ENCODE peak calls at places on chromosomes 1 and 21, in five cellular contexts. K is naive thymus-derived CD8-positive, alpha-beta T cell; E is HCT116; O is stimulated activated CD8-positive, alpha-beta memory T cell treated with anti-CD3 and anti-CD28 coated beads, Interleukin-7, amount 100 ng/mL, for 4 hours; X is stimulated activated naive B cell treated with anti-CD40 and anti-IgM and Interleukin-4, amounts not matched to agents 10 μg/mL and 1 μg/mL and 100 μg/mL, for 72 hours. D is an unnamed sample.

GRCh38 chr1:240314845-240315746 is 223.4 kb downstream of the FMN2 start:
- DNase-seq in E (no peak), K (no peak), X (no peak), O (no peak), D (no peak)

GRCh38 chr1:25688390-25689119 is 72.0 kb downstream of the MAN1C1 start:
- DNase-seq in K (no peak), E (no peak), O (no peak), X (no peak), D (no peak)

GRCh38 chr1:8671313-8671917 is 146.0 kb downstream of the RERE start:
- DNase-seq in E (peak), O (no peak), K (no peak), X (no peak), D (no peak)

GRCh38 chr1:37808369-37809319 is 636 bp upstream of the YRDC start:
- DNase-seq in E (no peak), O (no peak), K (no peak), X (no peak), D (peak)

GRCh38 chr1:40939320-40940059 is 40.0 kb upstream of the CTPS1 start:
- DNase-seq in E (no peak), K (no peak), X (no peak), O (no peak), D (no peak)

GRCh38 chr1:193019442-193020026 is 39.6 kb downstream of the UCHL5 start:
- DNase-seq in O (no peak), X (no peak), K (no peak), E (peak), D (peak)

GRCh38 chr21:44730028-44730395 is 18.6 kb upstream of the TSPEAR start:
- DNase-seq in O (no peak), K (no peak), X (no peak), E (no peak), D (no peak)

GRCh38 chr1:171257207-171258052 is 9.1 kb downstream of the FMO1 start:
- DNase-seq in K (no peak), X (no peak), E (no peak), O (no peak), D (no peak)

GRCh38 chr1:39574646-39575045 is 1.9 kb downstream of the PABPC4 start:
- DNase-seq in E (no peak), K (no peak), O (no peak), X (no peak), D (no peak)

GRCh38 chr1:184860985-184861754 is 106.5 kb upstream of the EDEM3 start:
- DNase-seq in K (no peak), X (no peak), O (no peak), E (no peak), D (no peak)

GRCh38 chr21:18041012-18041411 is 203.6 kb upstream of the CHODL start:
- DNase-seq in E (no peak), X (no peak), O (no peak), K (no peak), D (no peak)

GRCh38 chr1:87278791-87279190 is 49.9 kb upstream of the LMO4 start:
- DNase-seq in O (no peak), K (no peak), X (no peak), E (no peak), D (no peak)

GRCh38 chr1:21341517-21342078 is 51.3 kb upstream of the ECE1 start:
- DNase-seq in E (no peak), O (no peak), K (no peak), X (no peak), D (no peak)

GRCh38 chr1:244214009-244214967 is 163.2 kb downstream of the ZBTB18 start:
- DNase-seq in E (peak), X (no peak), O (no peak), K (no peak), D (peak)

GRCh38 chr1:109309347-109309746 is 2.5 kb upstream of the MYBPHL start:
- DNase-seq in E (no peak), O (no peak), X (no peak), K (no peak), D (no peak)

GRCh38 chr21:33196956-33197374 is 32.8 kb upstream of the IFNAR2 start:
- DNase-seq in E (peak), X (peak), K (peak), O (peak), D (peak)

GRCh38 chr1:45887156-45887842 is 83.9 kb downstream of the MAST2 start:
- DNase-seq in K (no peak), E (no peak), O (no peak), X (no peak), D (no peak)

GRCh38 chr1:245156041-245156735 is 1.4 kb downstream of the KIF26B start:
- DNase-seq in O (peak), E (peak), K (peak), X (peak), D (peak)

GRCh38 chr1:15343099-15343498 is 66.6 kb upstream of the EFHD2 start:
- DNase-seq in K (no peak), E (no peak), X (no peak), O (no peak), D (no peak)

GRCh38 chr1:43273708-43274107 is 3.9 kb downstream of the TMEM125 start:
- DNase-seq in E (no peak), K (no peak), X (no peak), O (no peak), D (no peak)

GRCh38 chr1:109213345-109213823 is 334 bp upstream of the SARS1 start:
- DNase-seq in O (no peak), K (no peak), E (no peak), X (peak), D (no peak)

GRCh38 chr1:172002725-172003345 is 161.5 kb downstream of the DNM3 start:
- DNase-seq in O (no peak), E (peak), K (no peak), X (peak), D (peak)

GRCh38 chr1:50658421-50659076 is 235.3 kb upstream of the DMRTA2 start:
- DNase-seq in E (no peak), K (no peak), X (no peak), O (no peak), D (no peak)

GRCh38 chr1:197800379-197801110 is 25.3 kb upstream of the DENND1B start:
- DNase-seq in E (no peak), O (no peak), X (no peak), K (no peak), D (no peak)

GRCh38 chr1:64847666-64848065 is 102.8 kb downstream of the RAVER2 start:
- DNase-seq in X (no peak), K (no peak), E (no peak), O (no peak), D (no peak)

GRCh38 chr1:87274851-87275250 is 53.8 kb upstream of the LMO4 start:
- DNase-seq in K (no peak), E (no peak), O (no peak), X (no peak), D (no peak)

GRCh38 chr1:37556712-37557196 is at the start of gene DNALI1:
- DNase-seq in X (no peak), O (no peak), E (no peak), K (no peak), D (peak)

GRCh38 chr1:202045699-202046098 is 35.3 kb downstream of the ELF3 start:
- DNase-seq in O (no peak), E (no peak), K (no peak), X (no peak), D (no peak)

GRCh38 chr21:25329227-25329626 is 278.1 kb downstream of the MRPL39 start:
- DNase-seq in X (no peak), K (no peak), E (no peak), O (no peak), D (no peak)

GRCh38 chr1:98704474-98704873 is 43.0 kb downstream of the SNX7 start:
- DNase-seq in X (no peak), O (no peak), K (no peak), E (no peak), D (no peak)

GRCh38 chr1:54347955-54348699 is 58.1 kb downstream of the SSBP3 start:
- DNase-seq in X (no peak), O (no peak), K (no peak), E (no peak), D (no peak)

GRCh38 chr1:163335216-163335615 is 13.5 kb downstream of the NUF2 start:
- DNase-seq in K (no peak), O (no peak), E (no peak), X (no peak), D (no peak)

D was measured in amniotic stem cell.